ENCODE peak calls at places on chromosomes 12 and 14, in eight cellular contexts. Y is HepG2, X is PC-3, D is MM.1S, L is mammary epithelial cell, P is HCT116, N is fibroblast of lung, E is neural progenitor cell. M is an unnamed sample.
A peak's percentile ranks its signal among the peaks of the same experiment; 100 is the strongest.

GRCh38 chr14:20622816-20623291 is 18.6 kb downstream of the OR6S1 start:
- DNase-seq in Y (no peak), X (no peak), D (no peak), L (no peak), P (no peak), N (no peak), E (no peak), M (no peak)

GRCh38 chr12:71432936-71433335 is 6.7 kb upstream of the LGR5 start:
- DNase-seq in Y (no peak), X (peak; percentile 43), D (no peak), L (no peak), P (no peak), N (no peak), E (no peak), M (no peak)

GRCh38 chr12:63042646-63043045 is 107.7 kb upstream of the PPM1H start:
- DNase-seq in Y (no peak), X (peak; percentile 47), D (no peak), L (no peak), P (no peak), N (no peak), E (no peak), M (no peak)

GRCh38 chr12:19052689-19053088 is 76.8 kb upstream of the PLEKHA5 start:
- DNase-seq in Y (no peak), X (no peak), D (no peak), L (no peak), P (no peak), N (no peak), E (no peak), M (no peak)

GRCh38 chr12:112705037-112705632 is 86.4 kb upstream of the RPH3A start:
- DNase-seq in Y (no peak), X (peak; percentile 39), D (no peak), L (peak; percentile 3), P (no peak), N (no peak), E (peak; percentile 29), M (no peak)

GRCh38 chr12:93061414-93062099 is 132.5 kb upstream of the EEA1 start:
- DNase-seq in Y (no peak), X (no peak), D (no peak), L (no peak), P (no peak), N (no peak), E (peak; percentile 11), M (no peak)

GRCh38 chr12:18696971-18697602 is 40.7 kb downstream of the PLCZ1 start:
- DNase-seq in Y (no peak), X (peak; percentile 63), D (no peak), L (peak; percentile 54), P (no peak), N (peak; percentile 59), E (no peak), M (no peak)

GRCh38 chr12:52942056-52942913 is 6.6 kb upstream of the KRT18 start:
- DNase-seq in Y (no peak), X (no peak), D (no peak), L (no peak), P (no peak), N (no peak), E (no peak), M (no peak)

GRCh38 chr14:36553650-36554260 is 28.7 kb downstream of the NKX2-8 start:
- DNase-seq in Y (peak; percentile 65), X (peak; percentile 72), D (peak; percentile 47), L (peak; percentile 17), P (peak; percentile 41), N (peak; percentile 60), E (peak; percentile 66), M (peak; percentile 34)

GRCh38 chr12:51847830-51848727 is at the start of gene FIGNL2:
- DNase-seq in Y (no peak), X (no peak), D (no peak), L (no peak), P (no peak), N (no peak), E (peak; percentile 87), M (no peak)

GRCh38 chr12:14988035-14988434 is 15.2 kb downstream of the PDE6H start:
- DNase-seq in Y (no peak), X (no peak), D (peak; percentile 26), L (no peak), P (no peak), N (no peak), E (no peak), M (no peak)

GRCh38 chr14:66359500-66359899 is 126.7 kb upstream of the CCDC196 start:
- DNase-seq in Y (peak; percentile 53), X (peak; percentile 70), D (peak; percentile 44), L (peak; percentile 25), P (peak; percentile 64), N (peak; percentile 75), E (peak; percentile 79), M (peak; percentile 14)

GRCh38 chr14:99430491-99430890 is 50.2 kb downstream of the SETD3 start:
- DNase-seq in Y (no peak), X (peak; percentile 10), D (no peak), L (peak; percentile 7), P (no peak), N (no peak), E (peak; percentile 43), M (no peak)

GRCh38 chr12:28899951-28900350 is 249.1 kb upstream of the FAR2 start:
- DNase-seq in Y (no peak), X (peak; percentile 99), D (no peak), L (peak; percentile 95), P (no peak), N (peak; percentile 80), E (no peak), M (no peak)

GRCh38 chr12:13275366-13275765 is 78.8 kb downstream of the EMP1 start:
- DNase-seq in Y (no peak), X (no peak), D (no peak), L (no peak), P (no peak), N (no peak), E (no peak), M (no peak)

GRCh38 chr14:55454264-55455151 is 14.1 kb upstream of the TBPL2 start:
- DNase-seq in Y (peak; percentile 16), X (peak; percentile 96), D (no peak), L (peak; percentile 71), P (peak; percentile 83), N (peak; percentile 73), E (peak; percentile 16), M (no peak)

GRCh38 chr14:66603945-66604344 is 96.0 kb downstream of the GPHN start:
- DNase-seq in Y (no peak), X (peak; percentile 60), D (no peak), L (no peak), P (no peak), N (no peak), E (no peak), M (no peak)

GRCh38 chr12:56517854-56518253 is 3.8 kb upstream of the RBMS2 start:
- DNase-seq in Y (peak; percentile 22), X (peak; percentile 94), D (no peak), L (peak; percentile 80), P (peak; percentile 42), N (no peak), E (no peak), M (no peak)

GRCh38 chr12:31835276-31835882 is 106.6 kb upstream of the AMN1 start:
- DNase-seq in Y (peak; percentile 50), X (no peak), D (no peak), L (no peak), P (no peak), N (no peak), E (no peak), M (no peak)

GRCh38 chr12:131088701-131089525 is 135.2 kb downstream of the ADGRD1 start:
- DNase-seq in Y (no peak), X (no peak), D (no peak), L (no peak), P (no peak), N (no peak), E (no peak), M (peak; percentile 1)

GRCh38 chr12:80593766-80594165 is 113.7 kb upstream of the MYF6 start:
- DNase-seq in Y (no peak), X (peak; percentile 45), D (no peak), L (peak; percentile 2), P (no peak), N (peak; percentile 71), E (no peak), M (no peak)

GRCh38 chr12:84929486-84929885 is 16.9 kb upstream of the SLC6A15 start:
- DNase-seq in Y (no peak), X (no peak), D (no peak), L (no peak), P (no peak), N (no peak), E (no peak), M (no peak)

GRCh38 chr14:88901991-88902390 is 77.5 kb downstream of the TTC8 start:
- DNase-seq in Y (no peak), X (no peak), D (no peak), L (no peak), P (no peak), N (no peak), E (no peak), M (no peak)

DNA sequence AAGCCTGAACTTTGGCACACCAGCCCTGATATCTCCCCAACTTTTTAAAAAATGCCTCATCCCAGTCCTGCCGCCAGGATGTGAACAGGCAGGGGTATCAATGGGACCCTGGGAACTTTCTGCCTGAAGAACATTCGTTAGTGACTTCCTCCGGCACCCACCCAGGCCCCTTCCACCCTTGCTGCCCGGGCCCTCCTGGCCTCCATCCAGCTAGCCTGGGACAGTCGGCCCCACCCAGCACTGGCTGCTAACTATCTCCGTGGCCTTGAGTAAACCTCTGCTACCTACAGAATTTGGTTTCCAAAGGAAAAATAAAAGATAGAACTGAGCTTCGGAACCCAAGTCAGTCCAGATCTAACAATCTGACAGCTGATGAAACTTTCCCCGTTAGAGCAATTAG is 14.3 kb downstream of the SCARB1 start:
- DNase-seq in Y (no peak), X (no peak), D (no peak), L (no peak), P (no peak), N (no peak), E (no peak), M (no peak)
- H4K20me1 ChIP-seq in Y (peaks cover 16% of the 10 kb centered on the region), X (peaks cover 4% of the 10 kb centered on the region), D (no peaks in the 10 kb centered on the region), L (no peaks in the 10 kb centered on the region), P (peaks cover 4% of the 10 kb centered on the region), N (no peaks in the 10 kb centered on the region), E (peaks cover 2% of the 10 kb centered on the region), M (peaks cover 22% of the 10 kb centered on the region)

GRCh38 chr12:114512351-114512750 is 106.4 kb upstream of the TBX5 start:
- DNase-seq in Y (peak; percentile 19), X (no peak), D (no peak), L (no peak), P (no peak), N (no peak), E (no peak), M (no peak)

GRCh38 chr12:114504311-114504710 is 98.4 kb upstream of the TBX5 start:
- DNase-seq in Y (no peak), X (no peak), D (no peak), L (no peak), P (no peak), N (peak; percentile 15), E (no peak), M (no peak)

GRCh38 chr12:114508529-114509129 is 102.7 kb upstream of the TBX5 start:
- DNase-seq in Y (peak; percentile 71), X (peak; percentile 75), D (peak; percentile 24), L (peak; percentile 49), P (peak; percentile 62), N (peak; percentile 86), E (peak; percentile 88), M (peak; percentile 70)
- H3K9ac ChIP-seq in Y (no peak overlapping the region), X (no peak overlapping the region), D (no peak overlapping the region), L (no peak overlapping the region), P (no peak overlapping the region), N (no peak overlapping the region), E (no peak overlapping the region), M (no peak overlapping the region)

GRCh38 chr12:128267651-128268347 is 829 bp downstream of the TMEM132C start:
- DNase-seq in Y (no peak), X (no peak), D (no peak), L (no peak), P (no peak), N (no peak), E (peak; percentile 57), M (no peak)
- TF ChIP-seq EZH2 in Y (no peak), X (no peak), D (no peak), L (no peak), P (no peak), N (no peak), E (peak; percentile 86), M (no peak)

GRCh38 chr12:21438643-21439042 is 1.2 kb downstream of the PYROXD1 start:
- DNase-seq in Y (no peak), X (peak; percentile 54), D (no peak), L (no peak), P (no peak), N (peak; percentile 15), E (no peak), M (no peak)
- H4K20me1 ChIP-seq in Y (no peaks in the 10 kb centered on the region), X (peaks cover 2% of the 10 kb centered on the region), D (no peaks in the 10 kb centered on the region), L (no peaks in the 10 kb centered on the region), P (no peaks in the 10 kb centered on the region), N (no peaks in the 10 kb centered on the region), E (no peaks in the 10 kb centered on the region), M (no peaks in the 10 kb centered on the region)